ENCODE peak calls at places on chromosomes 7 and 10, in five cellular contexts. H is sigmoid colon, E is neural progenitor cell, I is Peyer's patch, W is OCI-LY7. M is an unnamed sample. For H3K4me1, the result is how much of the 10 kb centered on the place peaks cover.

GRCh38 chr7:5780801-5781496 is 514 bp downstream of the RNF216 start:
- DNase-seq in E (no peak), H (peak), W (peak), I (peak), M (no peak)

GRCh38 chr10:119020627-119020946 is 8.9 kb upstream of the NANOS1 start:
- DNase-seq in H (peak), W (no peak), E (no peak), I (no peak), M (no peak)

GRCh38 chr7:92781117-92781720 is 55.2 kb downstream of the CDK6 start:
- DNase-seq in I (no peak), H (no peak), E (peak), W (no peak), M (no peak)

GRCh38 chr7:30968747-30969603 is 5.2 kb downstream of the GHRHR start:
- DNase-seq in I (no peak), H (peak), E (no peak), W (no peak), M (no peak)

GRCh38 chr7:20352573-20353304 is 22.0 kb downstream of the ITGB8 start:
- DNase-seq in E (no peak), I (no peak), H (no peak), W (no peak), M (peak)

GRCh38 chr10:72337039-72337629 is 17.6 kb downstream of the DNAJB12 start:
- DNase-seq in W (peak), E (peak), H (peak), I (peak), M (no peak)

GRCh38 chr10:72935358-72935757 is 19.2 kb downstream of the PLA2G12B start:
- DNase-seq in H (no peak), W (no peak), E (no peak), I (no peak), M (no peak)

GRCh38 chr7:73364006-73364728 is 36.2 kb downstream of the FKBP6 start:
- DNase-seq in W (no peak), E (no peak), I (no peak), H (no peak), M (no peak)

GRCh38 chr10:37681617-37681999 is 175.8 kb downstream of the ZNF248 start:
- DNase-seq in W (no peak), H (no peak), I (no peak), E (no peak), M (no peak)

GRCh38 chr10:49186613-49187012 is 1.6 kb downstream of the TMEM273 start:
- DNase-seq in H (no peak), W (no peak), I (no peak), E (no peak), M (no peak)

GRCh38 chr7:125605241-125605640 is 675.6 kb upstream of the POT1 start:
- DNase-seq in I (no peak), W (no peak), H (no peak), E (no peak), M (no peak)

GRCh38 chr7:131312838-131313237 is 14.8 kb upstream of the MKLN1 start:
- DNase-seq in I (no peak), W (no peak), H (no peak), E (no peak), M (no peak)

GRCh38 chr10:71319042-71319799 is at the start of gene SLC29A3:
- DNase-seq in I (peak), H (peak), E (peak), W (peak), M (no peak)

GRCh38 chr7:148020679-148021078 is 569.9 kb upstream of the C7orf33 start:
- DNase-seq in E (peak), W (no peak), H (no peak), I (no peak), M (no peak)

GRCh38 chr10:117503170-117503885 is 39.2 kb upstream of the EMX2 start:
- DNase-seq in E (peak), W (no peak), H (peak), I (no peak), M (no peak)

GRCh38 chr10:10658157-10658556 is 359.5 kb upstream of the CELF2 start:
- DNase-seq in I (no peak), E (no peak), W (no peak), H (no peak), M (no peak)

GRCh38 chr7:27526991-27527722 is 135.5 kb downstream of the HIBADH start:
- DNase-seq in H (no peak), W (no peak), I (no peak), E (peak), M (no peak)

GRCh38 chr10:87677595-87677994 is 17.9 kb downstream of the PAPSS2 start:
- DNase-seq in I (no peak), W (no peak), E (no peak), H (no peak), M (no peak)

GRCh38 chr7:32785365-32785764 is 106.2 kb downstream of the KBTBD2 start:
- DNase-seq in E (peak), H (no peak), W (no peak), I (no peak), M (no peak)

GRCh38 chr10:44056206-44056605 is 328.7 kb downstream of the CXCL12 start:
- DNase-seq in W (no peak), H (no peak), I (no peak), E (no peak), M (no peak)

GRCh38 chr7:129213828-129214227 is 11.0 kb upstream of the AHCYL2 start:
- DNase-seq in H (peak), I (peak), W (peak), E (peak), M (no peak)

GRCh38 chr7:100570954-100571828 is 2.5 kb downstream of the SAP25 start:
- DNase-seq in H (peak), E (peak), W (no peak), I (no peak), M (no peak)

GRCh38 chr7:130823060-130823459 is 89.1 kb upstream of the KLF14 start:
- DNase-seq in W (no peak), I (no peak), E (no peak), H (no peak), M (no peak)

GRCh38 chr7:112940314-112940732 is 146.3 kb downstream of the GPR85 start:
- DNase-seq in W (no peak), I (no peak), E (no peak), H (no peak), M (no peak)

GRCh38 chr10:25758041-25758457 is 176.0 kb upstream of the MYO3A start:
- DNase-seq in E (peak), I (no peak), H (no peak), W (peak), M (no peak)

GRCh38 chr7:87926581-87927461 is 7.2 kb upstream of the ADAM22 start:
- DNase-seq in H (no peak), E (peak), W (peak), I (no peak), M (no peak)

GRCh38 chr7:69934475-69934903 is 336.2 kb downstream of the AUTS2 start:
- DNase-seq in I (no peak), H (no peak), E (no peak), W (no peak), M (no peak)

GRCh38 chr10:8095962-8096361 is 41.5 kb downstream of the GATA3 start:
- DNase-seq in I (no peak), H (no peak), E (no peak), W (no peak), M (no peak)

GRCh38 chr7:147833549-147833948 is 757.0 kb upstream of the C7orf33 start:
- DNase-seq in W (no peak), I (no peak), H (no peak), E (peak), M (no peak)

DNA sequence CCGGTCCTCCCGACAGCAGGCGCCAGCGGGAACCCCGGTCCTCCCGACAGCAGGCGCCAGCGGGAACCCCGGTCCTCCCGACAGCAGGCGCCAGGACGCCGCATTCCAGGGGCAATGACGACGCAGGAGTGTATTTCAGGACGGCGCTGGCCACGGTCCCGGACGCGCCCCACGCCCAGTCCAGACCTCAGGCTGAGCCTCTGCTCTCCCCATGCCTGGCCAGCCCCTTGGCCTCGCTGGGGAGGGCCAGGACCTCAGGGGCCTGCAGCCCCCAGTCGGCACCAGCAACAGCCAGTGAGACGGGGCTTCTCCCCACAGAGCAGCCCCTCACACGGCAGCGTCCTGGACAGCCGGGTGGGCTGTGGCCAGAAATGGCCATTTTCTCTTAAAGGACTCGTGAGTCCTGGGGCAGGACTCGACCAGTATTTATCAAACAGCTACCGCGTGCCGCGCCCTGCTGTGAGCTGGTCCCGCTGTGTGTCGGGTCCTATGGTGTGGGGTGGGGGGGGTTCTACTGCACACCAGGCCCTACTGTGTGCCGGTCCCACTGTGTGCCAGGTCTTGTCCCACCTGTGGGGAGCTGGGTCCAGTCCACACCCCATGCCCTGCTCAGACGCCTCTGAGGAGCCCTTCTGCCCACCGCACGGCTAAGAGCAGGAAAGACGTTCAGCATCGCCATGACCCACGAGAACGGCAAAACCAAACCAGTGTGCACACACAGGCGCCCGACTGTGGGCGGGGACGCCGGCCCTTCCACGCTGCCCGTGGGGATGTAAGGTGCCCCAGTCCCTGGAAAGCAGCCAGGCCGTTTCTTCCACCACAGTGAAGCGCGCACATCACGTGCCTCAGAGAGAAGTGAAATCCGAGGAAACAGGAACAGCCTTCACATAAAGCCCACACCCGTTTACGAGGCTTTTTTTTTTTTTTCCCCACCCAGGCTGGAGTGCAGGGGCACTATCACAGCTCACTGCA is 33.3 kb downstream of the GET4 start:
- DNase-seq in E (peak), I (peak), W (peak), H (peak), M (no peak)
- TF ChIP-seq CTCF in E (no peak), I (no peak), W (no peak), H (no peak), M (peak)

DNA sequence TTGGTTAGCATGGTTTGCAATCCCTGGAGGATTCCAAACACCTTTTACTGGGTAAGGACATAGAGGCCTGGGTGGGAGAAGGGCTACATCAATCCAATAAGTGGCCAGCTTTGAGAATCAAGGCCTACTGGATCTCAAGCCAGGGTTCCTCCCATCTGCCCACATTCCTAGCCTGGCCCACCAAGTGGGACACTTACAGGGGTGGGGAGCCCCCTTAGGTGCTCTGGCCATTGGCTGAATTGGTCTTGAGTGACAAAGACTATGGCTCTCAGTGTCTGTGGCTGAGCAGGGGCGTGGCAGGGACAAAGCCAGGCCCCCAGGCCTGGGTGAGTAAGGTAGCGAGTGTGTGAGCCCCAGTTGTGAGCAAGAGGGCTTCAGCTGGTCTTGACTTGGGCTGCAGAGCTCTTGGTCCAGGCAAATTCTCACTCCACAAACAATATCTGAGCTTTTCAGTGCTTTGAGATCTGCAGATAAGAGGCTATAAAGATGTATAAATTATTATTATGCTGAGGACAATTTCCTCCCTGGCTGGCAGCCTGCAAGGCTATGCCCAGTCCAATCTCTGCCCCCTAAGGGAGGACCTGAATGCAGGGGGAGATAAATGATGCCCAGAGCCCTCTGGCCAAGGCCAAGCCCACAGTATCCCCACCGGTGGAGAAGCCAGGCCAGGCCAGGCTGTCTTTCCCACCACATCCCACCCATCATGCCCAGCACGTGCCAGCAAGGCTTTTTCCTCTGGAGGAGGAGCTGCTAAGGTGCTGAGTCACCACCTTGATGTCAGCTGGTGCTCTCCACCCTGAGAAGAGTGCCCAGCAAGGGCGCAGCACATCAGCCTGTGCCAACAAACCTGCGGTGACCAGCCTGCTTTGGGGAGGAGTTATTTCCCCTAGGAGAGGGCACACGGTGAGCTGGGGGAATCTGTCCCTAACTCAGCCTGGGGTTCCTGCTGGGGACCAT is 80.7 kb upstream of the DUSP5 start:
- DNase-seq in I (no peak), W (no peak), H (no peak), E (no peak), M (no peak)
- H3K4me1 ChIP-seq in I (under half), W (half or more), H (under half), E (under half), M (half or more)

GRCh38 chr7:139264220-139264619 is 33.2 kb downstream of the UBN2 start:
- DNase-seq in W (no peak), E (no peak), I (no peak), H (no peak), M (no peak)

GRCh38 chr7:139265673-139266072 is 34.6 kb downstream of the UBN2 start:
- DNase-seq in W (no peak), H (no peak), I (no peak), E (no peak), M (no peak)
- H3K27ac ChIP-seq in W (no peak), H (no peak), I (no peak), E (no peak), M (no peak)

GRCh38 chr7:115748123-115748738 is 282.3 kb downstream of the TFEC start:
- DNase-seq in E (peak), W (no peak), I (no peak), H (no peak), M (no peak)
- TF ChIP-seq CTCF in E (peak), W (peak), I (no peak), H (peak), M (peak)

DNA sequence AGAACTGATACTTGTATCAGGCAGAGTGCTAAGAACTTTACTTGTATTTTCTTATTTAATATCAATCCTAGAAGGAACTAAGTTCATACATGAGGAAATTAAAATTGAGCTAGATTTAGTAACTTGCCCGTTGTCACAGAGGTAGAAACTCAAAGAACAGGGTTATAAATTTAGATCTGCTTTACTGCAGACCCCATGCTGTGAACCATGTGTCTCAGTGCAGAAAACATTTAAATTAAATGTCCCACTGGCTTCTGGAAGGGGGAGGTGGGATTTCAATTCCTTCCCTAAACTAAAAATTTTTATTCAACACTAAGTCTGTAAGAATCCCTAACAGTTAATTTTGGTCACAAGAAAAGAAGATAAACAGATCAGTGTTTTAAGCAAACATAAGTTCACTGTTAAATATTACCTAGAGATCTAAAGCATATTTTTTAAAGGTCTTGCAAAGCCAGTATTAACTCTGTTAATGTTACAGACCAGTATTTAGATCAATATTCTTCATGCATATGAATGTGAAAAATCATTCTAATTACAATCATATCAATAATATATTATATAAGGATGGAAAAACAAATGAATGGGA is 23.1 kb downstream of the WASL start:
- DNase-seq in H (no peak), I (no peak), E (peak), W (no peak), M (no peak)
- H3K4me1 ChIP-seq in H (half or more), I (under half), E (under half), W (under half), M (under half)

GRCh38 chr10:79285315-79286185 is 61.7 kb upstream of the PPIF start:
- DNase-seq in E (no peak), W (peak), H (no peak), I (peak), M (no peak)
- H3K27ac ChIP-seq in E (no peak), W (peak), H (peak), I (peak), M (no peak)

GRCh38 chr10:69968830-69969229 is 83.8 kb upstream of the MACROH2A2 start:
- DNase-seq in W (no peak), H (no peak), I (no peak), E (peak), M (no peak)
- TF ChIP-seq CTCF in W (peak), H (no peak), I (no peak), E (peak), M (peak)

M was measured in RWPE2.